ENCODE peak calls at places on chromosome 1, in ten cellular contexts. One of them, this sample, is unnamed. For H3K36me3, the result is how much of the 10 kb centered on the place peaks cover.

GRCh38 chr1:110136911-110137310 is 13.4 kb upstream of the SLC6A17 start:
- DNase-seq in adrenal gland: peak
- DNase-seq in prostate gland: no peak
- DNase-seq in breast epithelium: no peak
- DNase-seq in Peyer's patch: peak
- DNase-seq in heart left ventricle: no peak
- DNase-seq in uterus: no peak
- DNase-seq in suprapubic skin: no peak
- DNase-seq in HepG2: peak
- DNase-seq in body of pancreas: no peak
- DNase-seq in this sample: no peak

GRCh38 chr1:67647814-67648358 is 37.1 kb upstream of the GADD45A start:
- DNase-seq in heart left ventricle: no peak
- DNase-seq in uterus: no peak
- DNase-seq in adrenal gland: no peak
- DNase-seq in suprapubic skin: no peak
- DNase-seq in Peyer's patch: no peak
- DNase-seq in body of pancreas: no peak
- DNase-seq in prostate gland: no peak
- DNase-seq in HepG2: no peak
- DNase-seq in breast epithelium: no peak
- DNase-seq in this sample: no peak

GRCh38 chr1:35660581-35661473 is 19.5 kb upstream of the PSMB2 start:
- DNase-seq in prostate gland: no peak
- DNase-seq in suprapubic skin: no peak
- DNase-seq in breast epithelium: no peak
- DNase-seq in heart left ventricle: no peak
- DNase-seq in adrenal gland: peak
- DNase-seq in uterus: no peak
- DNase-seq in HepG2: no peak
- DNase-seq in body of pancreas: no peak
- DNase-seq in Peyer's patch: no peak
- DNase-seq in this sample: no peak

GRCh38 chr1:151990058-151990855 is 3.4 kb downstream of the S100A10 start:
- DNase-seq in uterus: no peak
- DNase-seq in HepG2: no peak
- DNase-seq in suprapubic skin: no peak
- DNase-seq in Peyer's patch: no peak
- DNase-seq in breast epithelium: no peak
- DNase-seq in prostate gland: no peak
- DNase-seq in heart left ventricle: no peak
- DNase-seq in adrenal gland: no peak
- DNase-seq in body of pancreas: no peak
- DNase-seq in this sample: no peak

GRCh38 chr1:50981741-50982140 is 11.7 kb downstream of the CDKN2C start:
- DNase-seq in HepG2: no peak
- DNase-seq in uterus: no peak
- DNase-seq in suprapubic skin: no peak
- DNase-seq in breast epithelium: no peak
- DNase-seq in body of pancreas: no peak
- DNase-seq in heart left ventricle: no peak
- DNase-seq in Peyer's patch: no peak
- DNase-seq in prostate gland: no peak
- DNase-seq in adrenal gland: no peak
- DNase-seq in this sample: no peak

GRCh38 chr1:225998560-225999226 is 450 bp downstream of the SDE2 start:
- DNase-seq in adrenal gland: no peak
- DNase-seq in uterus: no peak
- DNase-seq in body of pancreas: no peak
- DNase-seq in heart left ventricle: no peak
- DNase-seq in suprapubic skin: no peak
- DNase-seq in HepG2: peak
- DNase-seq in prostate gland: no peak
- DNase-seq in breast epithelium: no peak
- DNase-seq in Peyer's patch: no peak
- DNase-seq in this sample: no peak

GRCh38 chr1:160206421-160207117 is 1.4 kb downstream of the PEA15 start:
- DNase-seq in suprapubic skin: peak
- DNase-seq in breast epithelium: peak
- DNase-seq in uterus: no peak
- DNase-seq in Peyer's patch: no peak
- DNase-seq in adrenal gland: peak
- DNase-seq in HepG2: no peak
- DNase-seq in heart left ventricle: no peak
- DNase-seq in prostate gland: no peak
- DNase-seq in body of pancreas: no peak
- DNase-seq in this sample: no peak

GRCh38 chr1:47533176-47534039 is 95.6 kb downstream of the FOXD2 start:
- DNase-seq in Peyer's patch: no peak
- DNase-seq in prostate gland: peak
- DNase-seq in adrenal gland: peak
- DNase-seq in suprapubic skin: no peak
- DNase-seq in body of pancreas: peak
- DNase-seq in uterus: peak
- DNase-seq in HepG2: no peak
- DNase-seq in breast epithelium: peak
- DNase-seq in heart left ventricle: peak
- DNase-seq in this sample: no peak

GRCh38 chr1:229938571-229938970 is 128.5 kb upstream of the GALNT2 start:
- DNase-seq in breast epithelium: no peak
- DNase-seq in adrenal gland: no peak
- DNase-seq in uterus: no peak
- DNase-seq in prostate gland: no peak
- DNase-seq in suprapubic skin: no peak
- DNase-seq in Peyer's patch: no peak
- DNase-seq in body of pancreas: no peak
- DNase-seq in HepG2: no peak
- DNase-seq in heart left ventricle: no peak
- DNase-seq in this sample: no peak

GRCh38 chr1:117177376-117177775 is 33.4 kb downstream of the VTCN1 start:
- DNase-seq in breast epithelium: no peak
- DNase-seq in suprapubic skin: no peak
- DNase-seq in body of pancreas: no peak
- DNase-seq in adrenal gland: no peak
- DNase-seq in uterus: no peak
- DNase-seq in HepG2: no peak
- DNase-seq in Peyer's patch: no peak
- DNase-seq in prostate gland: no peak
- DNase-seq in heart left ventricle: no peak
- DNase-seq in this sample: no peak

GRCh38 chr1:97623220-97623619 is 297.6 kb downstream of the DPYD start:
- DNase-seq in heart left ventricle: no peak
- DNase-seq in adrenal gland: no peak
- DNase-seq in suprapubic skin: no peak
- DNase-seq in uterus: no peak
- DNase-seq in HepG2: no peak
- DNase-seq in Peyer's patch: no peak
- DNase-seq in body of pancreas: no peak
- DNase-seq in prostate gland: no peak
- DNase-seq in breast epithelium: no peak
- DNase-seq in this sample: no peak

DNA sequence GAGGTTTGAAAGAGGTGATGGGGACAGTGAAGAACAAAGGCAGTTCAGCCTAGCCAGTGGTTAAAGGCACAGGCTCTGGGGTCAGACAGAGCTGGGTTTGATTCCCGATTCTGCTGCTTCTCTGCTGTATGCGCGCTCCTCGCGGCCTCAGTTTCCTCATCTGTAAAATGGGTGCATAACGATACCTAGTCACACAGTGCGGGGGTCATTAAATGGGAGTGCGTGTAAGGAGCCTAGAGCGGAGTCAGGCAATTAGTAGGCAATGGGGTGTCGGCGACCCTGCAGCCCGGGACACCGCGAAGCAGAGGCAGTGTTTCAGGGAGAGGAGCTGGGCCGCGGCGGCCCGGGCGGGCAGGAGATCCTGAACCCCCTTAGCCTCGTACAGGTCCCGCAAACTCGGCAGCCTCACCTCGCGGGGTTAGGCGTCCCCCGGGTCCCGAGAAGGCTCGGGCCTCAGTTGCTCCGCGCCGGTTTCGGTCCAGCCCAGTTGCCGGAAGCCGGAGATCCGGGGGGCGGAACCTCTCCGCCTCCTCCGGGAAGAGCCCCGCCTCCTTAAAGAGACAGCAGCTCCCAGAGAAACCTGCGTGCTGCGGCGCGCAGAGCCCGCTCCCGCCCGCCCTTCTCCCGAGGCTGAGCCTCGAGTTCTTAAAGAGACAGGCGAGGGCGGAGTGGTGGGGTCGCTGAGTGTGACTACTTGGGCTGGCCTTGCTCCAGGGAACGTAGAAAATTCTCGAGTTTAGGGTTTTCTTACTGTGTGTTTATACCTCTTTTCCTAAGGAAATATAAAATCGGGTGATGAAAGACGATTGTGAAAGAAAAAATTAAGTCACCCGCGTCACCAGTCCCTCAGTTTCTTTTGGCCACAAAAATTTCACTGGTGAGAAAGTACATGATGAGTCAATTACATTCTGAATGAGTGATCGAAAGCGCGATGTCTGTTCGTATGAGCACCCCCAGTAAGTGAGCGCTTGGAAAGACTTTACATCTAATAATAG is at the start of gene YIPF1:
- DNase-seq in prostate gland: peak
- DNase-seq in breast epithelium: peak
- DNase-seq in body of pancreas: peak
- DNase-seq in Peyer's patch: peak
- DNase-seq in uterus: peak
- DNase-seq in adrenal gland: peak
- DNase-seq in HepG2: peak
- DNase-seq in heart left ventricle: peak
- DNase-seq in suprapubic skin: peak
- DNase-seq in this sample: peak
- TF ChIP-seq POLR2A in prostate gland: peak
- TF ChIP-seq POLR2A in breast epithelium: no peak
- TF ChIP-seq POLR2A in body of pancreas: no peak
- TF ChIP-seq POLR2A in Peyer's patch: peak
- TF ChIP-seq POLR2A in uterus: no peak
- TF ChIP-seq POLR2A in adrenal gland: peak
- TF ChIP-seq POLR2A in HepG2: peak
- TF ChIP-seq POLR2A in heart left ventricle: peak
- TF ChIP-seq POLR2A in suprapubic skin: peak
- TF ChIP-seq POLR2A in this sample: peak

DNA sequence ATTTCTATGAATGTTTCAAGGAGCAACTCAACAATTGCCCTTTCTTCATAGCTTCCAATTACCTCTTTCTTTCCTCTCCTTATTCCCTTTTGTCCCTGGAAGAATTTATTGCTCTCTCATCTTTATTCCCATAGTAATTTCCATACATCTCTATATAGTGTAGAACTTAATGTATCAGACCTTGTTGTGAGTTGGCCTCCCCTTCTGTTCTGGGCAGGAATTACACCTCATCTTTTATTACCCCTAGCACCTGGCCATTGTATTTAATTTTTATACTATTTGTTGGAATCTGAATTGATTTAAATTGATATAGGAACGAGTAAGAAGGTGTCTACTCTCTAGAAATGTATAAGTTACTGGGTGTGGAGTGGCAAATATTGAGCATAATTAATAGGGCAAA is 114.5 kb downstream of the CACHD1 start:
- DNase-seq in Peyer's patch: no peak
- DNase-seq in suprapubic skin: no peak
- DNase-seq in HepG2: no peak
- DNase-seq in breast epithelium: no peak
- DNase-seq in heart left ventricle: no peak
- DNase-seq in body of pancreas: no peak
- DNase-seq in prostate gland: no peak
- DNase-seq in adrenal gland: no peak
- DNase-seq in uterus: no peak
- DNase-seq in this sample: no peak
- TF ChIP-seq CTCF in Peyer's patch: peak
- TF ChIP-seq CTCF in suprapubic skin: no peak
- TF ChIP-seq CTCF in HepG2: no peak
- TF ChIP-seq CTCF in breast epithelium: no peak
- TF ChIP-seq CTCF in heart left ventricle: no peak
- TF ChIP-seq CTCF in body of pancreas: peak
- TF ChIP-seq CTCF in prostate gland: no peak
- TF ChIP-seq CTCF in adrenal gland: no peak
- TF ChIP-seq CTCF in uterus: no peak
- TF ChIP-seq CTCF in this sample: peak

DNA sequence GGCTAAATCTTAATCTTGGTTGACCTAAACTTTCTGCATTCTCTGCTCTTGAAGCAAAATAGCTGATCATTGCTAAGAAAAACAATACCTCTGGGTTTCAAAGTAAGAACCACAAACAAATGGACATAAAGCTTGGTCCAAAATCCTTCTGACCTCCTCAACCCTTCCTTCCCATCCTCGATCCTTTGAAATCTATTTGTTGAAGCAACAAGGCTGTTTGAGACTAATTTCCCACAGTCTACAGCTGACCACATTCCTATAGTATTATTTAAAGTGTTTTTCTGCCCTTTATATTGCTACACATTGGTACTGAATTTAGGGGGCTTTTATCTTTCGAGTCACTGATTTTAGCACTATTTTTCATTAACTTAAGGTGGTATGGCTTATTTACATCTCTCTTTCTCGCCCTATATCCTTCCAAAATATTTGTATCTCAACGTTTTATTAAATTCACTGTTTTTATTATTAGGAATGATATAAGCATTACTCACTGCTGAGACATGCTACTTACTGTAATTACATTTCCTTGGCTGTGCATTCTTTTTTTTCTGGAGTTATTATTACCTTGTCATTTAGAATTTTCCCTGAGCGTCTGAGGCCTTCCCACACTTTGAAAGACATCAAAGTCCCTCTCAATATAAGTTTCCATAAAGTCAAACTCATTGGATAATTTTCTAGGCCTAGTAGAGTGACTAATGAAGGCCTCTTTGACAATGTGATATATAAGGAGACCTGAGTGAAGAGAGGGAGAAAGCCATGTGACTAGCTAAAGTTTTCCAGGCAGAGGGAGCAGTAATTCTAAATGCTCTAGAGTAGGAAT is 73.9 kb downstream of the RAB3GAP2 start:
- DNase-seq in suprapubic skin: no peak
- DNase-seq in breast epithelium: no peak
- DNase-seq in HepG2: no peak
- DNase-seq in prostate gland: no peak
- DNase-seq in body of pancreas: no peak
- DNase-seq in Peyer's patch: no peak
- DNase-seq in uterus: no peak
- DNase-seq in adrenal gland: no peak
- DNase-seq in heart left ventricle: no peak
- DNase-seq in this sample: no peak
- H3K36me3 ChIP-seq in suprapubic skin: half or more
- H3K36me3 ChIP-seq in breast epithelium: under half
- H3K36me3 ChIP-seq in HepG2: under half
- H3K36me3 ChIP-seq in prostate gland: under half
- H3K36me3 ChIP-seq in body of pancreas: under half
- H3K36me3 ChIP-seq in Peyer's patch: under half
- H3K36me3 ChIP-seq in uterus: under half
- H3K36me3 ChIP-seq in adrenal gland: under half
- H3K36me3 ChIP-seq in heart left ventricle: half or more
- H3K36me3 ChIP-seq in this sample: half or more

DNA sequence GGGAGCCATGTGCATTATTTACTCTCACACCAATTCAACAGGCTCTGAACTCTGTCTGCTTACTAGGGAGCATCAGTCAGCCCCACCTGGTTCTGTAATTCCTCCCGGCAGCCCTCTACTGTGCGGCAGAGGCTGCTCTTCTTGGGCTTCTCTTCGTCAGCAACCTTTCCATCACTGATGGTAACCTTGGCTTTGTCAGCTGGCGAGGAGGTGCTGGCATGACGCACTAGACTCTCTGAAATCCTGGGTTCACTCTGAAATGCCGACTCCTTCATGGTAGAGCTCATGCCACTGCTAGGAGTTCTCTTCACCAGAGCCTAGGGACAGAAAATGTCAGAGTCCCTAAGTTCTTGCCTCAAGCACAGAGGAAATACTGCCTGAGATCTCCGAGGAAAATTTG is 49.2 kb downstream of the UBR4 start:
- DNase-seq in breast epithelium: no peak
- DNase-seq in HepG2: no peak
- DNase-seq in adrenal gland: no peak
- DNase-seq in prostate gland: no peak
- DNase-seq in suprapubic skin: no peak
- DNase-seq in Peyer's patch: no peak
- DNase-seq in uterus: no peak
- DNase-seq in body of pancreas: no peak
- DNase-seq in heart left ventricle: no peak
- DNase-seq in this sample: no peak
- TF ChIP-seq POLR2A in breast epithelium: no peak
- TF ChIP-seq POLR2A in HepG2: no peak
- TF ChIP-seq POLR2A in adrenal gland: no peak
- TF ChIP-seq POLR2A in prostate gland: no peak
- TF ChIP-seq POLR2A in suprapubic skin: no peak
- TF ChIP-seq POLR2A in Peyer's patch: no peak
- TF ChIP-seq POLR2A in uterus: no peak
- TF ChIP-seq POLR2A in body of pancreas: no peak
- TF ChIP-seq POLR2A in heart left ventricle: no peak
- TF ChIP-seq POLR2A in this sample: no peak

This sample was measured in esophagus squamous epithelium.